ENCODE peak calls at places on chromosomes 5 and 9, in ten cellular contexts. One of them, this sample, is unnamed. For H3K9me3, the result is how much of the 10 kb centered on the place peaks cover.

GRCh38 chr5:891837-892389 is 688 bp downstream of the BRD9 start:
- DNase-seq in transverse colon: peak
- DNase-seq in endothelial cell of umbilical vein: peak
- DNase-seq in neuronal stem cell: no peak
- DNase-seq in upper lobe of right lung: no peak
- DNase-seq in spleen: no peak
- DNase-seq in naive thymus-derived CD4-positive, alpha-beta T cell: no peak
- DNase-seq in AG04450: no peak
- DNase-seq in IMR-90: peak
- DNase-seq in aorta: no peak
- DNase-seq in this sample: peak

GRCh38 chr9:27924502-27924901 is 351.2 kb upstream of the C9orf72 start:
- DNase-seq in transverse colon: no peak
- DNase-seq in endothelial cell of umbilical vein: no peak
- DNase-seq in neuronal stem cell: no peak
- DNase-seq in upper lobe of right lung: no peak
- DNase-seq in spleen: no peak
- DNase-seq in naive thymus-derived CD4-positive, alpha-beta T cell: no peak
- DNase-seq in AG04450: no peak
- DNase-seq in IMR-90: no peak
- DNase-seq in aorta: no peak
- DNase-seq in this sample: no peak

GRCh38 chr9:99437145-99437544 is 215.1 kb downstream of the SEC61B start:
- DNase-seq in transverse colon: no peak
- DNase-seq in endothelial cell of umbilical vein: no peak
- DNase-seq in neuronal stem cell: no peak
- DNase-seq in upper lobe of right lung: no peak
- DNase-seq in spleen: no peak
- DNase-seq in naive thymus-derived CD4-positive, alpha-beta T cell: no peak
- DNase-seq in AG04450: no peak
- DNase-seq in IMR-90: no peak
- DNase-seq in aorta: no peak
- DNase-seq in this sample: no peak

GRCh38 chr9:89701221-89701798 is 96.5 kb downstream of the GADD45G start:
- DNase-seq in transverse colon: no peak
- DNase-seq in endothelial cell of umbilical vein: no peak
- DNase-seq in neuronal stem cell: no peak
- DNase-seq in upper lobe of right lung: peak
- DNase-seq in spleen: peak
- DNase-seq in naive thymus-derived CD4-positive, alpha-beta T cell: peak
- DNase-seq in AG04450: no peak
- DNase-seq in IMR-90: no peak
- DNase-seq in aorta: no peak
- DNase-seq in this sample: no peak

GRCh38 chr9:81559741-81560140 is 129.6 kb downstream of the TLE1 start:
- DNase-seq in transverse colon: no peak
- DNase-seq in endothelial cell of umbilical vein: peak
- DNase-seq in neuronal stem cell: no peak
- DNase-seq in upper lobe of right lung: no peak
- DNase-seq in spleen: no peak
- DNase-seq in naive thymus-derived CD4-positive, alpha-beta T cell: no peak
- DNase-seq in AG04450: peak
- DNase-seq in IMR-90: peak
- DNase-seq in aorta: no peak
- DNase-seq in this sample: no peak

GRCh38 chr5:149834246-149834855 is 104.2 kb downstream of the PPARGC1B start:
- DNase-seq in transverse colon: peak
- DNase-seq in endothelial cell of umbilical vein: peak
- DNase-seq in neuronal stem cell: peak
- DNase-seq in upper lobe of right lung: no peak
- DNase-seq in spleen: no peak
- DNase-seq in naive thymus-derived CD4-positive, alpha-beta T cell: no peak
- DNase-seq in AG04450: peak
- DNase-seq in IMR-90: peak
- DNase-seq in aorta: peak
- DNase-seq in this sample: peak

GRCh38 chr5:172868436-172868923 is 34.4 kb downstream of the ERGIC1 start:
- DNase-seq in transverse colon: no peak
- DNase-seq in endothelial cell of umbilical vein: peak
- DNase-seq in neuronal stem cell: no peak
- DNase-seq in upper lobe of right lung: no peak
- DNase-seq in spleen: no peak
- DNase-seq in naive thymus-derived CD4-positive, alpha-beta T cell: no peak
- DNase-seq in AG04450: no peak
- DNase-seq in IMR-90: peak
- DNase-seq in aorta: no peak
- DNase-seq in this sample: no peak

GRCh38 chr5:130109152-130109551 is 204.9 kb downstream of the CHSY3 start:
- DNase-seq in transverse colon: no peak
- DNase-seq in endothelial cell of umbilical vein: peak
- DNase-seq in neuronal stem cell: peak
- DNase-seq in upper lobe of right lung: no peak
- DNase-seq in spleen: no peak
- DNase-seq in naive thymus-derived CD4-positive, alpha-beta T cell: no peak
- DNase-seq in AG04450: no peak
- DNase-seq in IMR-90: peak
- DNase-seq in aorta: no peak
- DNase-seq in this sample: peak

DNA sequence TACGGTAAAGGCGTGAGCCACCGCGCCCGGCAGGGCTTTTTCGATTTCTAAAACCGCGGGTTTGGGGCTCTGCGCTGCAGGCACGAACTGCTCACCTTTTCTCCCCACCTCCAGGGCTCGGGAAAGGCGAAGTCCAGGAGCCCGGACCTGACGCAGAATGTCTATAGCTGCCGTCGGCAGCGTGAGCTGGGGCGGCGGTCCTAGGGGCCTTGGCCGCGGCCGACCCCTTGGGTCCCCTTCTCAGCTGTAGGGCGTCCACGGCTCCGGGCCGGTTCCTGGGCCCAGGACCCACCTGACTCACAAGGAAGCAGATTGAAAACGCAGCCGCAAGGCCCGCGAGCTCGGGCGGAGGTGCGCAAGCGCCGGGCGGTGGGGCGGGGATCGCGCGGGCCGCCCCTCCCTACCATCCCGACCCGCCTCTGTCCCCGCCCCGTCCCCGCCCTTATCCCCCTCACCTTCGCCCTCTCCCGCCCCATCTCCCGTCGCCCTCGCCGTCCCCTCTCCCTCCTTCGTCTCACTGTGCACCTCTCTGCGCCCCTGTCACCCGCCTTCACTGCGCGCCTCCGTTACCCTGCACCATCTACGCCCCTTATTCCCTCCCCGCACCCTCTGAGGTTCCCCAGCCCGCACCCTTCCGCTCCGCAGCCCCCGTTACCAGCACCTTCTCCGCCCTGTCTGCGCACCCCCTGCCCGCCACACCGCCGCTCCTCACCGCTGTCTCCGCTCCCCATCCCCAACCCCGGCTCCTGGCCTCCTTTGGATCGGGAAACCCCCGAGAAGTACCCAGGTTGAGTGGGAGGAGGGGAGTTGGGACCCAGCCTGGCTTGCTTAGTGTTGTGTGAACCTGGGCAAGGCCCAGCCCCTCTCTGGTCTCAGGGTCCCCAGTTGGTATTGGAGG is at the start of gene HDHD3:
- DNase-seq in transverse colon: peak
- DNase-seq in endothelial cell of umbilical vein: peak
- DNase-seq in neuronal stem cell: peak
- DNase-seq in upper lobe of right lung: peak
- DNase-seq in spleen: peak
- DNase-seq in naive thymus-derived CD4-positive, alpha-beta T cell: peak
- DNase-seq in AG04450: no peak
- DNase-seq in IMR-90: peak
- DNase-seq in aorta: peak
- DNase-seq in this sample: peak
- H3K9me3 ChIP-seq in transverse colon: under half
- H3K9me3 ChIP-seq in endothelial cell of umbilical vein: under half
- H3K9me3 ChIP-seq in neuronal stem cell: under half
- H3K9me3 ChIP-seq in upper lobe of right lung: under half
- H3K9me3 ChIP-seq in spleen: under half
- H3K9me3 ChIP-seq in naive thymus-derived CD4-positive, alpha-beta T cell: under half
- H3K9me3 ChIP-seq in AG04450: under half
- H3K9me3 ChIP-seq in IMR-90: under half
- H3K9me3 ChIP-seq in aorta: under half
- H3K9me3 ChIP-seq in this sample: under half

GRCh38 chr5:108381955-108382783 is at the start of gene FBXL17:
- DNase-seq in transverse colon: peak
- DNase-seq in endothelial cell of umbilical vein: peak
- DNase-seq in neuronal stem cell: peak
- DNase-seq in upper lobe of right lung: peak
- DNase-seq in spleen: peak
- DNase-seq in naive thymus-derived CD4-positive, alpha-beta T cell: peak
- DNase-seq in AG04450: peak
- DNase-seq in IMR-90: peak
- DNase-seq in aorta: peak
- DNase-seq in this sample: peak

GRCh38 chr5:108380531-108381021 is 1.3 kb downstream of the FBXL17 start:
- DNase-seq in transverse colon: peak
- DNase-seq in endothelial cell of umbilical vein: peak
- DNase-seq in neuronal stem cell: peak
- DNase-seq in upper lobe of right lung: peak
- DNase-seq in spleen: peak
- DNase-seq in naive thymus-derived CD4-positive, alpha-beta T cell: peak
- DNase-seq in AG04450: no peak
- DNase-seq in IMR-90: peak
- DNase-seq in aorta: peak
- DNase-seq in this sample: peak

GRCh38 chr5:108384741-108385140 is 2.8 kb upstream of the FBXL17 start:
- DNase-seq in transverse colon: no peak
- DNase-seq in endothelial cell of umbilical vein: no peak
- DNase-seq in neuronal stem cell: no peak
- DNase-seq in upper lobe of right lung: no peak
- DNase-seq in spleen: no peak
- DNase-seq in naive thymus-derived CD4-positive, alpha-beta T cell: no peak
- DNase-seq in AG04450: no peak
- DNase-seq in IMR-90: no peak
- DNase-seq in aorta: no peak
- DNase-seq in this sample: no peak

GRCh38 chr5:108381034-108381954 is 604 bp downstream of the FBXL17 start:
- DNase-seq in transverse colon: peak
- DNase-seq in endothelial cell of umbilical vein: peak
- DNase-seq in neuronal stem cell: peak
- DNase-seq in upper lobe of right lung: peak
- DNase-seq in spleen: peak
- DNase-seq in naive thymus-derived CD4-positive, alpha-beta T cell: peak
- DNase-seq in AG04450: no peak
- DNase-seq in IMR-90: peak
- DNase-seq in aorta: peak
- DNase-seq in this sample: peak

DNA sequence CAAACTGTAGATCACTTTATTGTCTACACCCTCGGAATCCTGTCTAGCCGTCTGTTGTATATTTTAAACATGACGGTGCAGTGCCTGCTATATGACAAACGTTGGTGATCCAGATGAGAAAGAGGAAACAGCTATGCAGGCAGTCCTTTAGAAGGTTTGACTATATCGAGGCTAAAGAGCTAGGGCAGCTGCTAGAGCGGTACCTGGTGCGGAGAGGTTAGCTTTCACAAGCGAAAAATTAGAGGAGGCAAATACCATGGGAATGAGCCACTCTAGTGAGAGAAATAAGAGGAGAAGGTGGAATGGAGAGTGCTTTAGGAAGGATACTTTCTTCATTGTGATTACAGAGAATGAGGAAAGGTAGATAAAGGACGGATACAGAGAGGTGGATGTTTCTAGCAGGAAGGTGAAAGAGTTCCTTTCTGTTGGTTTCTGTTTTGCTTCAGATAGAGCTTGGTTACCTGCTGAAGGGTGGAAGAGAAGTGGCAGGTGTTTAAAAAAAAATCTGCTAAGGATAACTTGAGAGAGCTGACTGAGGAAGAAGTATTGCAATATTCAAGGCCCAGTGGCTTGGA is 973 bp upstream of the FBXL17 start:
- DNase-seq in transverse colon: peak
- DNase-seq in endothelial cell of umbilical vein: no peak
- DNase-seq in neuronal stem cell: peak
- DNase-seq in upper lobe of right lung: no peak
- DNase-seq in spleen: no peak
- DNase-seq in naive thymus-derived CD4-positive, alpha-beta T cell: no peak
- DNase-seq in AG04450: no peak
- DNase-seq in IMR-90: peak
- DNase-seq in aorta: no peak
- DNase-seq in this sample: no peak
- H3K4me3 ChIP-seq in transverse colon: peak
- H3K4me3 ChIP-seq in endothelial cell of umbilical vein: peak
- H3K4me3 ChIP-seq in neuronal stem cell: peak
- H3K4me3 ChIP-seq in upper lobe of right lung: peak
- H3K4me3 ChIP-seq in spleen: peak
- H3K4me3 ChIP-seq in naive thymus-derived CD4-positive, alpha-beta T cell: peak
- H3K4me3 ChIP-seq in AG04450: peak
- H3K4me3 ChIP-seq in IMR-90: peak
- H3K4me3 ChIP-seq in aorta: peak
- H3K4me3 ChIP-seq in this sample: peak

DNA sequence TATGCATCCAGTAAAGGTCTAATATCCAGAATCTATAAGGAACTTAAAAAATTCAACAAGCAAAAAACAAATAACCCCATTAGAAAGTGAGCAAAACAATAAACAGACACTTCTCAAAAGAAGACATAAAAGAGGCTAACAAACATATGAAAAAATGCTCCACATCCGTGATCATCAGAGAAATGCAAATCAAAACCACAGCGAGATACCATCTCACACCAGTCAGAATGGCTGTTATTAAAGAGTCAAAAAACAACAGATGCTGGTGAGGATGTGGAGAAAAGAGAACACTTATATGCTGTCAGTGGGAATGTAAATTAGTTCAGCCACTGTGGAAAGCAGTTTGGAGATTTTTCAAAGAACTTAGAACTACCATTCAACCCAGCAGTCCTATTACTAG is 86.1 kb downstream of the WWC1 start:
- DNase-seq in transverse colon: no peak
- DNase-seq in endothelial cell of umbilical vein: no peak
- DNase-seq in neuronal stem cell: no peak
- DNase-seq in upper lobe of right lung: no peak
- DNase-seq in spleen: no peak
- DNase-seq in naive thymus-derived CD4-positive, alpha-beta T cell: no peak
- DNase-seq in AG04450: no peak
- DNase-seq in IMR-90: no peak
- DNase-seq in aorta: no peak
- DNase-seq in this sample: no peak
- H3K9me3 ChIP-seq in transverse colon: under half
- H3K9me3 ChIP-seq in endothelial cell of umbilical vein: under half
- H3K9me3 ChIP-seq in neuronal stem cell: under half
- H3K9me3 ChIP-seq in upper lobe of right lung: under half
- H3K9me3 ChIP-seq in spleen: under half
- H3K9me3 ChIP-seq in naive thymus-derived CD4-positive, alpha-beta T cell: under half
- H3K9me3 ChIP-seq in AG04450: under half
- H3K9me3 ChIP-seq in IMR-90: under half
- H3K9me3 ChIP-seq in aorta: under half
- H3K9me3 ChIP-seq in this sample: under half

DNA sequence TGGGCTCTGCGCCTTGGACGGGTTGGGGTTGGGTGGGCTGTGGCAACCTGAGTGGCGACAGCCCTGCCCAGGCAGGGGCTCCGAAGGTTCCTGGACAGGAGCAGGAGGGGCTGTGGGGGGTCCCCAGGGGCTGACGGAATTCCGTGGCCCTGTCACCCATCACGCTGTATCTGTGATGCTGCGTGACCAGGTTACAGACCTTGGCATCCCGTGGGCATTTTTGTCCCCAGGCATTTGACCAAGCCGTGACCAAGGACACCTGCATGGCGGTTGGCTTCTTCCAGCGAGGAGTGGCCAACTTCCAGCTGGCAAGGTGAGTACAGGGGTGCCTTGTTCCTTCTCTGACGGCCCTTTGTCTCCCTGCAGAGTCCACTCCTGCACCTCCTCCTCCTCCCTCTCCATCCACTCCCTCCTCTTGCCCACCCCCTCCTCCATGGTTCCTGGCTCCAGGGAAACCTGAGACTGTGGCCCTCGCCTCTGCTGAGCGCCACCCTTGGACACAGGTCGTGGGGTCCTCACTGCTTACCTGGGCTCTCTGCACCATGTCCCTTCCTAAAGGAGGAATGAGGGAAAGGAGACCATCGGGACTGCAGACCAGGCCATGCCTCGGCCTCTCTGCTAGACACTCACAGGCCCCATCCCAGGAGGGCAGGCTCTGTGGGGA is 3.0 kb downstream of the NOXA1 start:
- DNase-seq in transverse colon: no peak
- DNase-seq in endothelial cell of umbilical vein: no peak
- DNase-seq in neuronal stem cell: no peak
- DNase-seq in upper lobe of right lung: peak
- DNase-seq in spleen: peak
- DNase-seq in naive thymus-derived CD4-positive, alpha-beta T cell: no peak
- DNase-seq in AG04450: no peak
- DNase-seq in IMR-90: no peak
- DNase-seq in aorta: peak
- DNase-seq in this sample: peak
- H3K4me3 ChIP-seq in transverse colon: no peak
- H3K4me3 ChIP-seq in endothelial cell of umbilical vein: no peak
- H3K4me3 ChIP-seq in neuronal stem cell: no peak
- H3K4me3 ChIP-seq in upper lobe of right lung: no peak
- H3K4me3 ChIP-seq in spleen: no peak
- H3K4me3 ChIP-seq in naive thymus-derived CD4-positive, alpha-beta T cell: no peak
- H3K4me3 ChIP-seq in AG04450: no peak
- H3K4me3 ChIP-seq in IMR-90: no peak
- H3K4me3 ChIP-seq in aorta: no peak
- H3K4me3 ChIP-seq in this sample: no peak